ENCODE peak calls at places on chromosomes 2 and 18, in eight cellular contexts. Q is HepG2, G is ovary, E is breast epithelium, R is tibial artery, P is GM23248, M is mammary epithelial cell, D is HCT116. S is an unnamed sample. For H3K4me1, the result is how much of the 10 kb centered on the place peaks cover.

GRCh38 chr18:48600746-48601090 is 61.9 kb downstream of the CTIF start:
- DNase-seq in P (peak), Q (no peak), M (no peak), D (no peak), R (no peak), E (no peak), G (no peak), S (no peak)

GRCh38 chr2:36834721-36835120 is 131.6 kb downstream of the STRN start:
- DNase-seq in P (no peak), Q (no peak), M (no peak), R (no peak), D (no peak), G (no peak), E (no peak), S (no peak)

GRCh38 chr2:241118727-241119505 is 16.8 kb upstream of the MTERF4 start:
- DNase-seq in E (no peak), P (no peak), G (no peak), D (no peak), R (peak), M (no peak), Q (no peak), S (no peak)

GRCh38 chr2:175036582-175037018 is 31.4 kb upstream of the CHN1 start:
- DNase-seq in E (no peak), R (no peak), D (peak), G (no peak), M (no peak), P (peak), Q (peak), S (no peak)

GRCh38 chr2:165161510-165161909 is 42.3 kb downstream of the SCN3A start:
- DNase-seq in R (no peak), M (no peak), E (no peak), P (peak), D (no peak), Q (no peak), G (no peak), S (no peak)

GRCh38 chr2:205654878-205655601 is 27.3 kb upstream of the NRP2 start:
- DNase-seq in E (no peak), P (peak), D (no peak), R (no peak), M (peak), G (no peak), Q (no peak), S (no peak)

GRCh38 chr2:129922571-129923264 is 56.7 kb upstream of the RAB6C start:
- DNase-seq in R (no peak), M (no peak), D (no peak), E (no peak), Q (no peak), G (no peak), P (no peak), S (no peak)

GRCh38 chr2:162013514-162014205 is 60.4 kb downstream of the DPP4 start:
- DNase-seq in R (no peak), E (no peak), M (no peak), D (no peak), G (no peak), P (no peak), Q (no peak), S (no peak)

GRCh38 chr2:8215982-8216381 is 465.9 kb upstream of the ID2 start:
- DNase-seq in M (no peak), G (no peak), Q (no peak), E (no peak), D (no peak), P (peak), R (no peak), S (no peak)

GRCh38 chr18:34098109-34098508 is 126.6 kb downstream of the NOL4 start:
- DNase-seq in M (no peak), E (no peak), P (no peak), G (no peak), R (no peak), Q (no peak), D (no peak), S (no peak)

GRCh38 chr2:43077876-43078275 is 148.5 kb downstream of the ZFP36L2 start:
- DNase-seq in M (no peak), D (no peak), Q (no peak), R (peak), P (no peak), G (no peak), E (no peak), S (no peak)

GRCh38 chr18:8947576-8947975 is 154.9 kb upstream of the NDUFV2 start:
- DNase-seq in E (no peak), G (no peak), P (no peak), D (no peak), R (no peak), M (no peak), Q (no peak), S (no peak)

GRCh38 chr2:63614983-63615945 is 26.5 kb downstream of the MDH1 start:
- DNase-seq in G (no peak), M (peak), R (no peak), P (peak), E (no peak), Q (peak), D (peak), S (no peak)

GRCh38 chr2:63613391-63613901 is 24.7 kb downstream of the MDH1 start:
- DNase-seq in P (peak), E (no peak), G (no peak), D (no peak), M (no peak), R (no peak), Q (no peak), S (no peak)

GRCh38 chr2:63619328-63619727 is 30.6 kb downstream of the MDH1 start:
- DNase-seq in R (no peak), Q (no peak), G (no peak), D (no peak), M (no peak), E (no peak), P (no peak), S (no peak)

GRCh38 chr2:63617360-63617759 is 28.6 kb downstream of the MDH1 start:
- DNase-seq in R (no peak), Q (no peak), E (no peak), D (no peak), G (no peak), P (no peak), M (no peak), S (no peak)

DNA sequence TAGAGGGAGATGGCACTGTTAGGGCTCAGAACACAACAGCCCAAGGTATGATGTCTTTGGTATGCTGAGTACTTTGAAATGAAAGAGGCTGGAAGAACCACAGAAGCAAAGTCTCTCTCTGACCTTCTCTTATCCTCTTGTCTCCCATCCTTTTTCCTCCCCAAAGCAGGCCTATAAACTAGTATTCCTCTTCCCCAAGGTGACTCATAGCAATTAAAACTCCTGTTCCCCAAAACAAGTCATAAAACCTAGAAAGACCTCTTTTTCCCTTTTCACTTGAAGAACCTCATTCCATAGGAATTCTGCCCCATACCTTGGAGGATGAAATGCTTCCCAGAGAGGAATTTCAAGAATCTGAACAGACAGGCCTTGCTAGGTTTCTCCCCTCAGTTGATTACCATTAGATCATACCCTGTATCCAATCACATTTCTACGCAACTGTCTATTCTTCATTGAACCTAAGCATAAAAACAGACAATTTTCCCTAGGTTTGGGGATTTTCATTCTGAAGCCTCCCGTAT is 25.7 kb downstream of the MDH1 start:
- DNase-seq in M (peak), P (peak), R (no peak), D (peak), G (no peak), Q (peak), E (no peak), S (no peak)
- H3K4me3 ChIP-seq in M (no peak), P (no peak), R (no peak), D (peak), G (no peak), Q (no peak), E (no peak), S (no peak)

DNA sequence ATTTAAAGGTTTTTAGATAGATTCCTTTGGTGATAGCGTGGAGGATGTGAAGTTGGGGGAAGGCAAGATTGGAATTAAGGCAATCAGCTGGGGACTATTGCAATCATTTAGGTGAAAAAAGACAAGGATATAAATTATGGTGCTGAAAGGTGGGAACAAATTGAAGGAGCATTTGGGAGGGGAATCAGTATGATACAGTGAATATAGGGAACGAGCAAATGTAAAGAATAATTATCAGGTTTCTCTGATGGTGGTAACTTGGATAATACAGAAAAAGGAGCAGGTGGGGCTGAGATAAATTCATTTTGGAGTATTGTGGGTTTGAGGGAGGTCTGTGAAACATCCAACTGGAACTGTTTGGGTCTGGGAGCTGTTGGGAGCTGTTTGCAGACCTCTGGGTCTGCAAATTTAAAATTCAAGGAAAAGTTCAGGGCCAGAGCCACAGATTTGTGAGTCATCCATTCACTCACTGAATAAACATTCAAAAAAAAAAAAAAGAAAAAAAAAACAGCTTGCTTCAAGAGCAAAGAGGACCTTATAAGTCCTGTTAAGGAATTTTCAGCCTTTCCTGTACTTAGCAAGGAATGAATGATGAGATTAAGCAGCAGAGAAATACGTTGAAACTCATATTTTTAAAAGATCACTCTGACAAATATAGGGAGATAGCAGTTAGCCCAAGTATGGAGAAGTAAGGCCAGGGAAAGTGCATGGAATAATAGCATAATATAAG is 257.6 kb upstream of the FN1 start:
- DNase-seq in R (no peak), D (no peak), Q (peak), G (peak), M (peak), E (no peak), P (peak), S (no peak)
- H3K4me1 ChIP-seq in R (under half), D (under half), Q (under half), G (under half), M (under half), E (under half), P (under half), S (under half)

DNA sequence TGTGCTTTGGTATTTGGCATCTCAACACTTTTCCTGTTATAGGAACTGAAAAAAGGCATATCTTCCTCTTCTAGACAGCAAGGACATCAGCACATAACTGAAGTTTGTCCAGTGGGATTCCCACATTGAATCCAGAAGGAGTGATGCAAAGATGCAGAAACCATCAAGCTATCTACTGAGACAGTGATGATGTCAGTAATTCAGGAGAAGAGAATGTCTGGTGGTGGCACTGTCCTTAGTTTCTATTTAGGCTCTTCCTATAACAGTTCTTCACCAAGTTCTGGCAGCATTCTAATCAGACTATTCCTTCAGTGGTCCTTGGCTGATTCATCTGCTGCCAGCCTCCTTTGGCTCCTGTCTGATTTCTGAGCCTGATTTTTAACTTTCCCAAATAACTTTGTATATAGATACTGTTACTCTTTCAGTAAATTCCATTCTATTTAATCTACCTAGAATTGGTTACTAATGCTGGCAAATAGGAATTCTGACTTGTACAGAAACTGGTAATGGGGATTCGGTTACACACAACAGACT is 56.6 kb upstream of the AGPS start:
- DNase-seq in R (no peak), E (no peak), P (peak), D (no peak), Q (no peak), G (no peak), M (no peak), S (no peak)
- H3K27ac ChIP-seq in R (no peak), E (no peak), P (peak), D (no peak), Q (no peak), G (no peak), M (no peak), S (no peak)

GRCh38 chr2:230601510-230601909 is 111.1 kb upstream of the CAB39 start:
- DNase-seq in G (no peak), M (no peak), D (no peak), R (no peak), P (no peak), E (no peak), Q (no peak), S (no peak)
- H3K4me3 ChIP-seq in G (no peak), M (no peak), D (no peak), R (no peak), P (no peak), E (no peak), Q (no peak), S (no peak)

DNA sequence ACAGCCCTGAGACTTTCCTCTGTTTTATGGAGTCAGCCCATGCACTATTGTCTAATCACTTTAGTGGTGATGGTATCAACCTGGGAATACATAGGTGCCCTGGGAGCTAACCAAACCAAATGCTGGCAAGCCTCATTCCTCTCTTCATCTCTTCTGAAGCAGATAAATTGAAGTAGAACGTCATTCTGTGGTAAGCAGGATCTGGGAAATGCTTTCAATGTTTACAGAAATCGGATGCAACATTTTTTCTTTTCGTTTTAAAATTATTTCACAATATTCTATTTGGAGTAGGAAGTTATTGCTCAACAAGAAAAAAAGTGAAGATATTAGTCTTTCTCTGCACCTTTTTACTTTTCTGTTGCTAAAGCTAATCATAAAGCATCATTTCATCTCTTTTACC is 114.2 kb downstream of the RBMS1 start:
- DNase-seq in M (peak), P (peak), E (no peak), R (no peak), G (no peak), Q (no peak), D (no peak), S (no peak)
- H3K4me1 ChIP-seq in M (under half), P (half or more), E (under half), R (half or more), G (under half), Q (under half), D (under half), S (under half)

DNA sequence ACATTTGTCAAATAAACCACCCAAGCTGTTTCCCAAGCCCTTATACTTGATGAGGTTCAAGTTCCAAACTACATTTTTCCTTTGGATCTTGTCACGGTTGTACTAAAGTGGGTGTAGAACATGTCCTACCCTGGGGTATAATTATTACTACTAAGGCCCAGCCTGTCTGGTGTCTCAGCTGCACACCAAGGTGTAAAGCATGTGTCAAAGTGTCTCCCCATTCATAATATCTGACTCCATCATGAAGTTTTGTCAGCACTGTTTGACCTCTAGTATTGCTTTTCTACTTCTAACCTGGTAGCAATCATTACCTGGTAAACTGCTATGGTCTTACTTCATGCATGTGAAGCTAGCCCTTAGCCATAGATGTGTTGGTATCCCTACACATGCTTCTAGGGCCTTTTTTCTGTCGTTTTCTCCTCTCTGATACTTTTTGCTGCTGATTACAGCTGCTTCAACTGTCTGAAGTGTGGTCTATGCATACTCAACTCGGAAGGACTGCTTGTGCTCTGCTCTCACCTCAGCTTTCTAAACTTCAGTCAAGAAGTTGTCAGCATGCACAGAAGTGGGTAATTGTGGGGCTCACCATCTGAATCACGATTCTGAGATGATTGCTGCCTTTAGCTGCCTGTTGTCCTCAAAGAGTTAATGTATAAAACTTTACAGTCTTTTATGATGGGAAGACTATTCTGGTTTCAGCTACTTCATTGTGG is 445.7 kb upstream of the TRIB2 start:
- DNase-seq in D (no peak), P (no peak), M (no peak), R (no peak), E (no peak), G (no peak), Q (no peak), S (no peak)
- H3K27ac ChIP-seq in D (no peak), P (no peak), M (no peak), R (no peak), E (no peak), G (no peak), Q (no peak), S (no peak)

GRCh38 chr2:53994735-53995538 is 24.1 kb upstream of the PSME4 start:
- DNase-seq in M (no peak), D (no peak), P (no peak), Q (no peak), G (no peak), R (no peak), E (no peak), S (no peak)
- H3K4me3 ChIP-seq in M (no peak), D (no peak), P (no peak), Q (no peak), G (no peak), R (no peak), E (no peak), S (no peak)

GRCh38 chr2:11955883-11956282 is 209.5 kb downstream of the LPIN1 start:
- DNase-seq in G (no peak), E (no peak), M (no peak), R (no peak), D (no peak), Q (no peak), P (no peak), S (peak)
- H3K4me1 ChIP-seq in G (under half), E (under half), M (under half), R (under half), D (under half), Q (under half), P (under half), S (under half)

GRCh38 chr2:49978341-49978740 is 824.0 kb upstream of the FSHR start:
- DNase-seq in E (no peak), Q (no peak), G (no peak), M (no peak), D (no peak), P (no peak), R (no peak), S (no peak)
- H3K27ac ChIP-seq in E (no peak), Q (no peak), G (no peak), M (no peak), D (no peak), P (no peak), R (no peak), S (no peak)